ENCODE peak calls at places on chromosomes 3 and 15, in seven cellular contexts. X is NB4, U is type B pancreatic cell, Z is mesothelial cell of epicardium, W is C1 segment of cervical spinal cord, M is hypothalamus, T is occipital lobe. S is an unnamed sample.
A peak's percentile ranks its signal among the peaks of the same experiment; 100 is the strongest.

GRCh38 chr15:82894971-82895520 is 57.5 kb downstream of the HOMER2 start:
- DNase-seq in X (no peak), U (no peak), Z (no peak), W (no peak), M (no peak), T (no peak), S (no peak)

GRCh38 chr3:53850895-53851294 is 4.5 kb downstream of the IL17RB start:
- DNase-seq in X (no peak), U (no peak), Z (no peak), W (no peak), M (no peak), T (no peak), S (no peak)

GRCh38 chr15:67067161-67067853 is 1.9 kb downstream of the SMAD3 start:
- DNase-seq in X (no peak), U (no peak), Z (no peak), W (no peak), M (no peak), T (no peak), S (no peak)

GRCh38 chr15:76973362-76973743 is 21.6 kb upstream of the PSTPIP1 start:
- DNase-seq in X (peak; percentile 85), U (no peak), Z (no peak), W (no peak), M (no peak), T (no peak), S (peak; percentile 54)

GRCh38 chr3:101151286-101151901 is 158.2 kb upstream of the ABI3BP start:
- DNase-seq in X (no peak), U (no peak), Z (no peak), W (no peak), M (no peak), T (no peak), S (no peak)

GRCh38 chr15:88125578-88125977 is 131.0 kb downstream of the NTRK3 start:
- DNase-seq in X (no peak), U (no peak), Z (no peak), W (no peak), M (no peak), T (no peak), S (no peak)

GRCh38 chr15:61748529-61748928 is 311.7 kb downstream of the VPS13C start:
- DNase-seq in X (no peak), U (no peak), Z (no peak), W (no peak), M (no peak), T (no peak), S (no peak)

GRCh38 chr3:150756491-150757059 is 6.4 kb downstream of the SIAH2 start:
- DNase-seq in X (no peak), U (no peak), Z (no peak), W (no peak), M (no peak), T (no peak), S (no peak)

GRCh38 chr15:88124199-88124598 is 132.3 kb downstream of the NTRK3 start:
- DNase-seq in X (no peak), U (no peak), Z (no peak), W (peak; percentile 53), M (no peak), T (no peak), S (no peak)

GRCh38 chr15:29571728-29572454 is 250.4 kb downstream of the TJP1 start:
- DNase-seq in X (no peak), U (no peak), Z (peak; percentile 60), W (peak; percentile 34), M (no peak), T (no peak), S (no peak)

GRCh38 chr15:92960996-92961681 is 61.0 kb downstream of the CHD2 start:
- DNase-seq in X (no peak), U (no peak), Z (no peak), W (no peak), M (no peak), T (no peak), S (no peak)

GRCh38 chr3:196047391-196048030 is 34.4 kb downstream of the TFRC start:
- DNase-seq in X (no peak), U (no peak), Z (no peak), W (no peak), M (no peak), T (no peak), S (no peak)

GRCh38 chr3:66402596-66403267 is 98.1 kb downstream of the LRIG1 start:
- DNase-seq in X (no peak), U (no peak), Z (no peak), W (no peak), M (no peak), T (no peak), S (no peak)

GRCh38 chr3:153273767-153274443 is 111.9 kb downstream of the RAP2B start:
- DNase-seq in X (no peak), U (no peak), Z (no peak), W (no peak), M (no peak), T (no peak), S (peak; percentile 31)

GRCh38 chr3:53880396-53881345 is 1.3 kb downstream of the ACTR8 start:
- DNase-seq in X (no peak), U (no peak), Z (no peak), W (peak; percentile 3), M (no peak), T (no peak), S (no peak)

GRCh38 chr3:63948995-63949394 is 36.8 kb upstream of the SCAANT1 start:
- DNase-seq in X (no peak), U (no peak), Z (no peak), W (no peak), M (no peak), T (no peak), S (no peak)

GRCh38 chr15:66899555-66900350 is 165.6 kb upstream of the SMAD3 start:
- DNase-seq in X (no peak), U (no peak), Z (no peak), W (no peak), M (no peak), T (no peak), S (no peak)

GRCh38 chr3:53775834-53776251 is 70.4 kb downstream of the CHDH start:
- DNase-seq in X (no peak), U (no peak), Z (no peak), W (no peak), M (no peak), T (no peak), S (no peak)

GRCh38 chr3:16350041-16350952 is 85.3 kb downstream of the OXNAD1 start:
- DNase-seq in X (peak; percentile 25), U (no peak), Z (no peak), W (no peak), M (no peak), T (no peak), S (no peak)

GRCh38 chr15:25796395-25796794 is 66.7 kb downstream of the ATP10A start:
- DNase-seq in X (no peak), U (no peak), Z (no peak), W (no peak), M (no peak), T (no peak), S (no peak)

GRCh38 chr3:196757876-196758739 is 18.5 kb downstream of the PAK2 start:
- DNase-seq in X (no peak), U (no peak), Z (no peak), W (no peak), M (no peak), T (no peak), S (no peak)

GRCh38 chr3:110164632-110165240 is 827.4 kb upstream of the DPPA4 start:
- DNase-seq in X (no peak), U (no peak), Z (no peak), W (no peak), M (no peak), T (no peak), S (no peak)

GRCh38 chr3:61637088-61638051 is 76.0 kb downstream of the PTPRG start:
- DNase-seq in X (no peak), U (no peak), Z (no peak), W (no peak), M (no peak), T (no peak), S (no peak)

S was measured in nucleus accumbens.